ENCODE peak calls at places on chromosomes 3 and 15, in six cellular contexts. T is NCI-H2081, G is AG08396, F is T-helper 17 cell, N is substantia nigra, M is cardiac fibroblast. D is an unnamed sample.

GRCh38 chr15:35627696-35628095 is 81.7 kb upstream of the DPH6 start:
- DNase-seq in T (no peak), G (no peak), F (no peak), N (no peak), M (no peak), D (no peak)

GRCh38 chr3:192091831-192092230 is 630.9 kb downstream of the PYDC2 start:
- DNase-seq in T (no peak), G (no peak), F (no peak), N (no peak), M (no peak), D (no peak)

GRCh38 chr3:169146112-169146665 is 517.3 kb downstream of the MECOM start:
- DNase-seq in T (peak; percentile 43), G (peak; percentile 62), F (no peak), N (no peak), M (peak; percentile 82), D (peak; percentile 67)

GRCh38 chr3:189398656-189399055 is 226.9 kb downstream of the TPRG1 start:
- DNase-seq in T (no peak), G (no peak), F (no peak), N (no peak), M (no peak), D (no peak)

GRCh38 chr15:90884719-90885431 is 571 bp downstream of the FES start:
- DNase-seq in T (no peak), G (no peak), F (no peak), N (no peak), M (no peak), D (no peak)

GRCh38 chr3:184560531-184560930 is 1.1 kb upstream of the EPHB3 start:
- DNase-seq in T (no peak), G (no peak), F (no peak), N (no peak), M (no peak), D (no peak)

GRCh38 chr15:44666208-44667038 is 3.0 kb upstream of the SPG11 start:
- DNase-seq in T (no peak), G (no peak), F (no peak), N (no peak), M (no peak), D (no peak)

GRCh38 chr3:197520311-197521276 is 35.2 kb downstream of the BDH1 start:
- DNase-seq in T (peak; percentile 86), G (no peak), F (no peak), N (peak; percentile 30), M (peak; percentile 53), D (peak; percentile 79)

GRCh38 chr3:177468331-177468730 is 271.0 kb upstream of the TBL1XR1 start:
- DNase-seq in T (no peak), G (peak; percentile 70), F (no peak), N (no peak), M (peak; percentile 96), D (no peak)

GRCh38 chr3:127037423-127037841 is 54.5 kb downstream of the PLXNA1 start:
- DNase-seq in T (no peak), G (no peak), F (no peak), N (no peak), M (no peak), D (peak; percentile 82)

GRCh38 chr3:66603161-66603611 is 102.4 kb upstream of the LRIG1 start:
- DNase-seq in T (no peak), G (no peak), F (no peak), N (no peak), M (no peak), D (no peak)

GRCh38 chr15:51494411-51495314 is 127.9 kb downstream of the DMXL2 start:
- DNase-seq in T (no peak), G (no peak), F (no peak), N (no peak), M (peak; percentile 33), D (no peak)

GRCh38 chr3:111924283-111924682 is 54.5 kb upstream of the ABHD10 start:
- DNase-seq in T (peak; percentile 77), G (no peak), F (no peak), N (no peak), M (peak; percentile 34), D (peak; percentile 30)

GRCh38 chr15:66704019-66704782 is 2.2 kb downstream of the SMAD6 start:
- DNase-seq in T (no peak), G (no peak), F (no peak), N (no peak), M (no peak), D (peak; percentile 32)

GRCh38 chr3:72123908-72124441 is 339.0 kb upstream of the PROK2 start:
- DNase-seq in T (no peak), G (peak; percentile 18), F (no peak), N (no peak), M (peak; percentile 93), D (no peak)

GRCh38 chr3:159356606-159357005 is 554.8 kb downstream of the MFSD1 start:
- DNase-seq in T (no peak), G (no peak), F (no peak), N (no peak), M (no peak), D (no peak)

GRCh38 chr3:25678581-25678980 is 13.9 kb upstream of the TOP2B start:
- DNase-seq in T (no peak), G (no peak), F (no peak), N (no peak), M (no peak), D (no peak)

GRCh38 chr15:89167267-89168176 is 53.9 kb downstream of the RLBP1 start:
- DNase-seq in T (no peak), G (peak; percentile 25), F (no peak), N (no peak), M (peak; percentile 52), D (no peak)

GRCh38 chr3:47250309-47251060 is 32.1 kb downstream of the KIF9 start:
- DNase-seq in T (no peak), G (peak; percentile 56), F (no peak), N (peak; percentile 31), M (peak; percentile 50), D (peak; percentile 20)

GRCh38 chr3:52222319-52223221 is 2.9 kb downstream of the TLR9 start:
- DNase-seq in T (no peak), G (no peak), F (no peak), N (no peak), M (no peak), D (peak; percentile 21)

GRCh38 chr15:32849769-32850668 is 132.2 kb downstream of the GREM1 start:
- DNase-seq in T (no peak), G (peak; percentile 39), F (no peak), N (no peak), M (peak; percentile 86), D (no peak)

GRCh38 chr15:52660192-52660591 is 19.0 kb downstream of the ATOSA start:
- DNase-seq in T (no peak), G (no peak), F (no peak), N (no peak), M (no peak), D (no peak)

GRCh38 chr15:90286678-90287077 is 21.2 kb downstream of the NGRN start:
- DNase-seq in T (peak; percentile 29), G (no peak), F (no peak), N (no peak), M (peak; percentile 66), D (no peak)

GRCh38 chr3:5699313-5699712 is 511.8 kb downstream of the EDEM1 start:
- DNase-seq in T (no peak), G (no peak), F (no peak), N (no peak), M (no peak), D (no peak)

GRCh38 chr15:58762731-58763130 is 8.4 kb upstream of the MINDY2 start:
- DNase-seq in T (peak; percentile 75), G (no peak), F (no peak), N (no peak), M (no peak), D (no peak)

GRCh38 chr3:55678521-55679216 is 191.6 kb upstream of the WNT5A start:
- DNase-seq in T (no peak), G (no peak), F (no peak), N (no peak), M (no peak), D (no peak)

GRCh38 chr3:179088306-179088705 is 16.7 kb upstream of the ZMAT3 start:
- DNase-seq in T (no peak), G (no peak), F (no peak), N (no peak), M (no peak), D (no peak)

GRCh38 chr3:101203411-101203810 is 117.0 kb downstream of the IMPG2 start:
- DNase-seq in T (no peak), G (no peak), F (no peak), N (no peak), M (no peak), D (no peak)

GRCh38 chr3:4517643-4518042 is 24.5 kb downstream of the ITPR1 start:
- DNase-seq in T (no peak), G (no peak), F (no peak), N (no peak), M (no peak), D (no peak)

D was measured in left colon.